ENCODE peak calls at places on chromosome 17, in six cellular contexts. I, A, J, N, S and Q are unnamed samples.

GRCh38 chr17:3865166-3865565 is 19.1 kb upstream of the NCBP3 start:
- DNase-seq in I (peak; percentile 64), A (peak; percentile 77), N (no peak), J (no peak), S (no peak), Q (no peak)

GRCh38 chr17:231191-231965 is 49.9 kb upstream of the DOC2B start:
- DNase-seq in A (peak; percentile 47), J (no peak), S (no peak), I (no peak), N (no peak), Q (no peak)

GRCh38 chr17:13568746-13569739 is 32.7 kb downstream of the HS3ST3A1 start:
- DNase-seq in S (no peak), N (no peak), I (no peak), A (no peak), J (no peak), Q (no peak)

GRCh38 chr17:68053237-68054030 is 17.9 kb downstream of the KPNA2 start:
- DNase-seq in I (peak; percentile 90), S (peak; percentile 38), A (peak; percentile 78), J (no peak), N (no peak), Q (no peak)

GRCh38 chr17:19304751-19305150 is 57.8 kb downstream of the B9D1 start:
- DNase-seq in S (no peak), N (no peak), J (no peak), A (no peak), I (no peak), Q (no peak)

GRCh38 chr17:50501906-50502642 is 6.2 kb upstream of the MYCBPAP start:
- DNase-seq in A (no peak), N (no peak), S (no peak), J (no peak), I (no peak), Q (no peak)

GRCh38 chr17:5630434-5630833 is 46.1 kb upstream of the NLRP1 start:
- DNase-seq in A (no peak), J (no peak), S (no peak), N (no peak), I (peak; percentile 86), Q (peak; percentile 46)

GRCh38 chr17:48909796-48910195 is 1.6 kb downstream of the UBE2Z start:
- DNase-seq in N (no peak), J (no peak), S (no peak), I (no peak), A (no peak), Q (no peak)

GRCh38 chr17:77745702-77746101 is 212.8 kb upstream of the TNRC6C start:
- DNase-seq in N (no peak), A (no peak), I (no peak), J (no peak), S (no peak), Q (no peak)

GRCh38 chr17:72602517-72603345 is 481.9 kb downstream of the SOX9 start:
- DNase-seq in A (no peak), I (peak; percentile 92), J (no peak), N (no peak), S (no peak), Q (no peak)

GRCh38 chr17:59369026-59369724 is 37.7 kb downstream of the YPEL2 start:
- DNase-seq in S (no peak), I (peak; percentile 54), J (no peak), A (no peak), N (no peak), Q (no peak)

GRCh38 chr17:72462396-72462795 is 341.6 kb downstream of the SOX9 start:
- DNase-seq in A (no peak), N (no peak), S (no peak), I (no peak), J (no peak), Q (no peak)

GRCh38 chr17:42484304-42484703 is 25.6 kb downstream of the ATP6V0A1 start:
- DNase-seq in I (no peak), J (peak; percentile 71), S (peak; percentile 7), A (no peak), N (peak; percentile 22), Q (peak; percentile 9)

GRCh38 chr17:5003214-5003867 is 5.6 kb downstream of the KIF1C start:
- DNase-seq in J (no peak), I (no peak), A (no peak), S (no peak), N (no peak), Q (no peak)

GRCh38 chr17:34135841-34136240 is 119.2 kb upstream of the CCL2 start:
- DNase-seq in S (no peak), N (no peak), A (no peak), J (no peak), I (no peak), Q (no peak)

GRCh38 chr17:19470529-19471261 is 59.7 kb downstream of the RNF112 start:
- DNase-seq in S (peak; percentile 70), J (no peak), N (no peak), I (peak; percentile 44), A (peak; percentile 80), Q (no peak)

GRCh38 chr17:44266402-44267164 is 1.4 kb downstream of the SLC4A1 start:
- DNase-seq in J (no peak), N (no peak), S (no peak), A (no peak), I (no peak), Q (no peak)

GRCh38 chr17:9368631-9369030 is 207.0 kb downstream of the STX8 start:
- DNase-seq in S (no peak), N (no peak), I (peak; percentile 27), J (no peak), A (no peak), Q (no peak)

GRCh38 chr17:65485388-65486299 is 75.8 kb downstream of the AXIN2 start:
- DNase-seq in S (no peak), A (peak; percentile 93), N (no peak), J (no peak), I (peak; percentile 85), Q (no peak)